ENCODE peak calls at places on chromosomes 11 and 22, in four cellular contexts. I is SK-N-SH, M is GM12878, F is K562. Y is an unnamed sample. For H3K27me3, the result is how much of the 10 kb centered on the place peaks cover.

GRCh38 chr22:49209452-49210195 is 618.0 kb downstream of the BRD1 start:
- DNase-seq in I (peak), F (no peak), M (no peak), Y (peak)

GRCh38 chr11:1714908-1715885 is 18.2 kb downstream of the KRTAP5-6 start:
- DNase-seq in I (no peak), M (no peak), F (no peak), Y (no peak)

GRCh38 chr11:35618497-35619029 is 303 bp downstream of the FJX1 start:
- DNase-seq in M (no peak), I (peak), F (peak), Y (no peak)

GRCh38 chr22:30214703-30215405 is 31.7 kb downstream of the LIF start:
- DNase-seq in M (no peak), I (no peak), F (no peak), Y (no peak)

GRCh38 chr22:28730146-28730545 is 11.5 kb downstream of the CHEK2 start:
- DNase-seq in M (no peak), I (no peak), F (no peak), Y (no peak)

GRCh38 chr11:12070446-12071267 is 39.7 kb upstream of the MICAL2 start:
- DNase-seq in M (no peak), I (no peak), F (no peak), Y (no peak)

GRCh38 chr11:97607301-97608000 is 1217.6 kb downstream of the JRKL start:
- DNase-seq in M (no peak), F (no peak), I (no peak), Y (no peak)

GRCh38 chr11:72585762-72586590 is 88.2 kb downstream of the PDE2A start:
- DNase-seq in I (peak), M (peak), F (peak), Y (peak)

GRCh38 chr11:69650081-69650831 is 9.3 kb downstream of the CCND1 start:
- DNase-seq in F (no peak), I (peak), M (no peak), Y (no peak)

GRCh38 chr22:39266398-39267030 is 21.7 kb upstream of the PDGFB start:
- DNase-seq in M (peak), I (no peak), F (peak), Y (peak)

GRCh38 chr22:31857247-31857646 is 87.1 kb upstream of the YWHAH start:
- DNase-seq in F (peak), M (no peak), I (no peak), Y (no peak)

GRCh38 chr22:24555496-24556253 is at the start of gene SNRPD3:
- DNase-seq in I (peak), F (peak), M (peak), Y (peak)

GRCh38 chr22:41380993-41381328 is 781 bp upstream of the TEF start:
- DNase-seq in I (no peak), M (no peak), F (peak), Y (peak)

GRCh38 chr11:23226331-23226909 is 366.1 kb upstream of the CCDC179 start:
- DNase-seq in M (no peak), F (no peak), I (no peak), Y (no peak)

GRCh38 chr11:116224154-116224888 is 548.5 kb downstream of the BUD13 start:
- DNase-seq in I (peak), F (peak), M (no peak), Y (peak)

GRCh38 chr11:132073787-132074186 is 703.4 kb downstream of the NTM start:
- DNase-seq in F (no peak), M (no peak), I (no peak), Y (no peak)

GRCh38 chr11:2930705-2931415 is 1.6 kb upstream of the PHLDA2 start:
- DNase-seq in I (peak), M (peak), F (peak), Y (peak)

GRCh38 chr11:69387409-69387885 is 93.5 kb downstream of the MYEOV start:
- DNase-seq in F (no peak), I (no peak), M (no peak), Y (no peak)

GRCh38 chr11:68446046-68446725 is 14.4 kb upstream of the PPP6R3 start:
- DNase-seq in F (no peak), M (no peak), I (peak), Y (no peak)

GRCh38 chr22:49881856-49882255 is 28.2 kb downstream of the ZBED4 start:
- DNase-seq in F (no peak), I (no peak), M (peak), Y (no peak)

GRCh38 chr11:35540526-35540925 is 15.1 kb upstream of the PAMR1 start:
- DNase-seq in M (no peak), I (no peak), F (no peak), Y (no peak)

GRCh38 chr11:128963744-128964340 is 21.2 kb upstream of the TP53AIP1 start:
- DNase-seq in F (no peak), I (peak), M (no peak), Y (no peak)

GRCh38 chr11:7004482-7004881 is 15.7 kb downstream of the ZNF214 start:
- DNase-seq in I (no peak), M (no peak), F (peak), Y (no peak)

GRCh38 chr11:83051760-83052671 is 19.7 kb downstream of the RAB30 start:
- DNase-seq in F (no peak), M (no peak), I (no peak), Y (no peak)

GRCh38 chr22:31929126-31929928 is 15.0 kb upstream of the YWHAH start:
- DNase-seq in I (peak), M (no peak), F (no peak), Y (no peak)

GRCh38 chr11:115127790-115128189 is 376.4 kb downstream of the CADM1 start:
- DNase-seq in F (no peak), I (no peak), M (no peak), Y (no peak)

GRCh38 chr11:96384156-96384555 is 5.6 kb downstream of the CCDC82 start:
- DNase-seq in F (no peak), M (no peak), I (no peak), Y (no peak)

GRCh38 chr22:26323013-26323412 is 106.0 kb upstream of the ASPHD2 start:
- DNase-seq in M (no peak), I (no peak), F (no peak), Y (no peak)

GRCh38 chr22:26322179-26322905 is 106.7 kb upstream of the ASPHD2 start:
- DNase-seq in M (no peak), F (no peak), I (no peak), Y (no peak)

GRCh38 chr22:26326803-26327202 is 102.3 kb upstream of the ASPHD2 start:
- DNase-seq in F (no peak), M (no peak), I (no peak), Y (no peak)

GRCh38 chr22:26325641-26326040 is 103.4 kb upstream of the ASPHD2 start:
- DNase-seq in I (no peak), M (no peak), F (no peak), Y (no peak)

GRCh38 chr22:26324150-26324549 is 104.9 kb upstream of the ASPHD2 start:
- DNase-seq in I (no peak), F (no peak), M (no peak), Y (no peak)
- H3K27me3 ChIP-seq in I (under half), F (under half), M (under half), Y (under half)

GRCh38 chr11:130674686-130675085 is 226.2 kb downstream of the ADAMTS15 start:
- DNase-seq in M (no peak), I (no peak), F (no peak), Y (no peak)

GRCh38 chr11:130675456-130675855 is 227.0 kb downstream of the ADAMTS15 start:
- DNase-seq in M (no peak), F (no peak), I (no peak), Y (no peak)

GRCh38 chr11:130671801-130672700 is 223.6 kb downstream of the ADAMTS15 start:
- DNase-seq in F (no peak), I (peak), M (no peak), Y (no peak)

GRCh38 chr11:130672911-130673310 is 224.5 kb downstream of the ADAMTS15 start:
- DNase-seq in I (no peak), F (no peak), M (no peak), Y (no peak)

DNA sequence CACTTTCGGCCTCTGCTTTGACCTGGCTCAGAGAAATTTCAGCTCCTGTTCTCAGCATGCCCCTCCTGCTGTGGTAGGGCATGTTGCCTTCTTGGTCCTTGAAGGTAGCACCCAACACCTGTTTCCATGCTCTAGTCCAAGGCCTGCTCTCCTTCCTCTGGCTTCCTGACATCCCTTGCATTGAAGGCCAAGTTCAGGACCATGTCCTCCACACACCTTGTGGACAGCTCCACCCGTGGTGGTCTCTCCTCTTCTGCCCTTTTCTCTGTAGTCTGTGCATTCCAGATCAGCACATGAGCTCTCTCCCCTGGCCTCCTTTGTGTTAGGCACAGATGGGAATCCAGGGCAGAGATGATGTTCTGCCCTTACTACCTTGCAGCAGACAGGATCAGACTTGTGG is 225.3 kb downstream of the ADAMTS15 start:
- DNase-seq in I (no peak), F (no peak), M (no peak), Y (no peak)
- TF ChIP-seq MAX in I (no peak), F (no peak), M (no peak), Y (no peak)

GRCh38 chr11:111935331-111936044 is 1.7 kb upstream of the DIXDC1 start:
- DNase-seq in F (no peak), I (no peak), M (no peak), Y (peak)
- TF ChIP-seq MXI1 in F (no peak), I (no peak), M (no peak), Y (no peak)

GRCh38 chr11:124722176-124722575 is 17.6 kb upstream of the NRGN start:
- DNase-seq in F (no peak), I (no peak), M (no peak), Y (no peak)

GRCh38 chr11:124724854-124725718 is 14.7 kb upstream of the NRGN start:
- DNase-seq in M (peak), F (no peak), I (no peak), Y (peak)

DNA sequence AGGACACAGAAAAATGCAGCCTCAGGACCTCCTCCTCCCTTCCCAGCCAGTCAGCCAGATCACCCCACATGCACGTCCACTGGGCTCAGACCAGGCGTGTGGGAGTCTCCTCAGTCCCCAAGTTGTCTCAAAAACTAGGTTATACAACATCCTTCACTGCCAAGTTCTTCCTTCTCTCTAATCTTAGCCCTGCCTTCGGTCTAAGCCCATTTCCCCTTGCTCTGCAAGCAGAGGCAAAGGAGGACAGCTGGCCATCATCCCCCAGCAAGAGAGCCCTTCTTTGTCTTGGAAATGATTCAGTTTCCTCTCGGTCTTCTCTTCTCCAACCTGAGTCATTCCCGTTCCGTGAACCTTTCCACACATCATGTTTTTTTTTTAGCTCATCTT is 14.0 kb upstream of the NRGN start:
- DNase-seq in M (no peak), F (no peak), I (no peak), Y (no peak)
- H3K27me3 ChIP-seq in M (under half), F (under half), I (under half), Y (under half)